ENCODE peak calls at places on chromosomes 11 and 22, in four cellular contexts. F is activated naive CD8-positive, alpha-beta T cell treated with anti-CD3 and anti-CD28 coated beads, Interleukin-2, amount 50 U/mL, for 24 hours; G is NCI-H2029; T is small intestine. V is an unnamed sample.

GRCh38 chr11:123188508-123189165 is 6.4 kb downstream of the CLMP start:
- DNase-seq in F (no peak), G (no peak), T (no peak), V (no peak)

GRCh38 chr22:26883393-26883792 is 226.0 kb downstream of the MIAT start:
- DNase-seq in F (no peak), G (peak), T (no peak), V (no peak)

GRCh38 chr22:20155330-20156041 is 4.6 kb upstream of the CCDC188 start:
- DNase-seq in F (peak), G (peak), T (peak), V (no peak)

GRCh38 chr11:27420217-27420616 is 52.4 kb downstream of the LGR4 start:
- DNase-seq in F (no peak), G (no peak), T (no peak), V (no peak)

GRCh38 chr11:2443406-2443805 is 908 bp downstream of the TRPM5 start:
- DNase-seq in F (no peak), G (no peak), T (no peak), V (no peak)

GRCh38 chr22:37525073-37525745 is 6.0 kb upstream of the CARD10 start:
- DNase-seq in F (peak), G (no peak), T (no peak), V (no peak)

GRCh38 chr11:64001552-64002427 is 15.6 kb downstream of the OTUB1 start:
- DNase-seq in F (no peak), G (no peak), T (no peak), V (no peak)

GRCh38 chr22:39184586-39185577 is 32.4 kb upstream of the CBX7 start:
- DNase-seq in F (no peak), G (no peak), T (no peak), V (no peak)

GRCh38 chr11:86608251-86608799 is 64.1 kb downstream of the ME3 start:
- DNase-seq in F (peak), G (peak), T (peak), V (peak)

GRCh38 chr11:12276356-12276755 is 101.0 kb upstream of the PARVA start:
- DNase-seq in F (no peak), G (peak), T (no peak), V (no peak)

GRCh38 chr11:69696749-69697488 is 6.9 kb downstream of the FGF19 start:
- DNase-seq in F (no peak), G (peak), T (no peak), V (no peak)

GRCh38 chr11:83713701-83714100 is 427.5 kb upstream of the CCDC90B start:
- DNase-seq in F (no peak), G (no peak), T (no peak), V (peak)

GRCh38 chr22:30298005-30298701 is 8.8 kb upstream of the CASTOR1 start:
- DNase-seq in F (no peak), G (peak), T (no peak), V (no peak)

GRCh38 chr22:30167327-30167726 is 79.2 kb downstream of the LIF start:
- DNase-seq in F (no peak), G (no peak), T (no peak), V (no peak)

GRCh38 chr11:73271936-73272679 is at the start of gene P2RY6:
- DNase-seq in F (no peak), G (peak), T (no peak), V (no peak)

GRCh38 chr11:10097615-10098014 is 196.4 kb downstream of the SBF2 start:
- DNase-seq in F (no peak), G (no peak), T (no peak), V (no peak)

GRCh38 chr11:65491614-65492386 is 7.0 kb upstream of the MALAT1 start:
- DNase-seq in F (no peak), G (peak), T (peak), V (peak)